ENCODE peak calls at places on chromosomes 1 and 21, in seven cellular contexts. One of them, this sample, is unnamed.
A peak's percentile ranks its signal among the peaks of the same experiment; 100 is the strongest.

GRCh38 chr1:23194119-23194984 is 22.9 kb downstream of the HTR1D start:
- DNase-seq in tibial nerve: no peak
- DNase-seq in fibroblast of mammary gland: peak; percentile 91
- DNase-seq in upper lobe of right lung: no peak
- DNase-seq in Calu3: no peak
- DNase-seq in activated B cell treated with CpG ODN at 0.5 μM for 24 hours: no peak
- DNase-seq in fibroblast of lung: peak; percentile 98
- DNase-seq in this sample: no peak

GRCh38 chr1:58971629-58972140 is 187.8 kb upstream of the JUN start:
- DNase-seq in tibial nerve: no peak
- DNase-seq in fibroblast of mammary gland: peak; percentile 53
- DNase-seq in upper lobe of right lung: no peak
- DNase-seq in Calu3: no peak
- DNase-seq in activated B cell treated with CpG ODN at 0.5 μM for 24 hours: no peak
- DNase-seq in fibroblast of lung: no peak
- DNase-seq in this sample: no peak

GRCh38 chr1:47175227-47175934 is 14.5 kb downstream of the PDZK1IP1 start:
- DNase-seq in tibial nerve: no peak
- DNase-seq in fibroblast of mammary gland: peak; percentile 58
- DNase-seq in upper lobe of right lung: peak; percentile 61
- DNase-seq in Calu3: peak; percentile 78
- DNase-seq in activated B cell treated with CpG ODN at 0.5 μM for 24 hours: no peak
- DNase-seq in fibroblast of lung: peak; percentile 37
- DNase-seq in this sample: peak; percentile 43

GRCh38 chr1:58968360-58968952 is 184.6 kb upstream of the JUN start:
- DNase-seq in tibial nerve: peak; percentile 62
- DNase-seq in fibroblast of mammary gland: peak; percentile 72
- DNase-seq in upper lobe of right lung: no peak
- DNase-seq in Calu3: no peak
- DNase-seq in activated B cell treated with CpG ODN at 0.5 μM for 24 hours: peak; percentile 46
- DNase-seq in fibroblast of lung: peak; percentile 48
- DNase-seq in this sample: no peak

GRCh38 chr1:245895455-245895959 is 611.6 kb downstream of the SMYD3 start:
- DNase-seq in tibial nerve: no peak
- DNase-seq in fibroblast of mammary gland: no peak
- DNase-seq in upper lobe of right lung: no peak
- DNase-seq in Calu3: no peak
- DNase-seq in activated B cell treated with CpG ODN at 0.5 μM for 24 hours: no peak
- DNase-seq in fibroblast of lung: no peak
- DNase-seq in this sample: no peak

GRCh38 chr1:229094476-229095311 is 176.2 kb upstream of the RAB4A start:
- DNase-seq in tibial nerve: peak; percentile 28
- DNase-seq in fibroblast of mammary gland: peak; percentile 53
- DNase-seq in upper lobe of right lung: no peak
- DNase-seq in Calu3: no peak
- DNase-seq in activated B cell treated with CpG ODN at 0.5 μM for 24 hours: no peak
- DNase-seq in fibroblast of lung: peak; percentile 50
- DNase-seq in this sample: no peak

GRCh38 chr1:243890576-243890975 is 40.5 kb upstream of the AKT3 start:
- DNase-seq in tibial nerve: no peak
- DNase-seq in fibroblast of mammary gland: peak; percentile 94
- DNase-seq in upper lobe of right lung: no peak
- DNase-seq in Calu3: no peak
- DNase-seq in activated B cell treated with CpG ODN at 0.5 μM for 24 hours: no peak
- DNase-seq in fibroblast of lung: peak; percentile 78
- DNase-seq in this sample: no peak

GRCh38 chr1:248758352-248758751 is 2.8 kb upstream of the LYPD8 start:
- DNase-seq in tibial nerve: no peak
- DNase-seq in fibroblast of mammary gland: no peak
- DNase-seq in upper lobe of right lung: no peak
- DNase-seq in Calu3: no peak
- DNase-seq in activated B cell treated with CpG ODN at 0.5 μM for 24 hours: no peak
- DNase-seq in fibroblast of lung: no peak
- DNase-seq in this sample: no peak

GRCh38 chr1:106952766-106953165 is 103.7 kb upstream of the PRMT6 start:
- DNase-seq in tibial nerve: no peak
- DNase-seq in fibroblast of mammary gland: peak; percentile 60
- DNase-seq in upper lobe of right lung: no peak
- DNase-seq in Calu3: no peak
- DNase-seq in activated B cell treated with CpG ODN at 0.5 μM for 24 hours: no peak
- DNase-seq in fibroblast of lung: peak; percentile 46
- DNase-seq in this sample: no peak

GRCh38 chr1:163068716-163069115 is 445 bp upstream of the RGS4 start:
- DNase-seq in tibial nerve: no peak
- DNase-seq in fibroblast of mammary gland: peak; percentile 46
- DNase-seq in upper lobe of right lung: no peak
- DNase-seq in Calu3: no peak
- DNase-seq in activated B cell treated with CpG ODN at 0.5 μM for 24 hours: no peak
- DNase-seq in fibroblast of lung: peak; percentile 60
- DNase-seq in this sample: no peak

GRCh38 chr1:111669268-111669667 is 49.7 kb downstream of the RAP1A start:
- DNase-seq in tibial nerve: no peak
- DNase-seq in fibroblast of mammary gland: no peak
- DNase-seq in upper lobe of right lung: no peak
- DNase-seq in Calu3: no peak
- DNase-seq in activated B cell treated with CpG ODN at 0.5 μM for 24 hours: no peak
- DNase-seq in fibroblast of lung: peak; percentile 25
- DNase-seq in this sample: no peak

GRCh38 chr1:226606311-226607267 is 58.0 kb downstream of the STUM start:
- DNase-seq in tibial nerve: no peak
- DNase-seq in fibroblast of mammary gland: peak; percentile 29
- DNase-seq in upper lobe of right lung: no peak
- DNase-seq in Calu3: no peak
- DNase-seq in activated B cell treated with CpG ODN at 0.5 μM for 24 hours: no peak
- DNase-seq in fibroblast of lung: no peak
- DNase-seq in this sample: no peak

GRCh38 chr1:94031591-94031990 is 89.4 kb downstream of the ABCA4 start:
- DNase-seq in tibial nerve: no peak
- DNase-seq in fibroblast of mammary gland: no peak
- DNase-seq in upper lobe of right lung: no peak
- DNase-seq in Calu3: no peak
- DNase-seq in activated B cell treated with CpG ODN at 0.5 μM for 24 hours: no peak
- DNase-seq in fibroblast of lung: no peak
- DNase-seq in this sample: no peak

GRCh38 chr1:32900956-32901822 is at the start of gene TMEM54:
- DNase-seq in tibial nerve: no peak
- DNase-seq in fibroblast of mammary gland: peak; percentile 18
- DNase-seq in upper lobe of right lung: peak; percentile 87
- DNase-seq in Calu3: peak; percentile 87
- DNase-seq in activated B cell treated with CpG ODN at 0.5 μM for 24 hours: no peak
- DNase-seq in fibroblast of lung: peak; percentile 26
- DNase-seq in this sample: peak; percentile 50

GRCh38 chr1:92899780-92900179 is 61.5 kb downstream of the DIPK1A start:
- DNase-seq in tibial nerve: no peak
- DNase-seq in fibroblast of mammary gland: no peak
- DNase-seq in upper lobe of right lung: no peak
- DNase-seq in Calu3: no peak
- DNase-seq in activated B cell treated with CpG ODN at 0.5 μM for 24 hours: no peak
- DNase-seq in fibroblast of lung: no peak
- DNase-seq in this sample: no peak

GRCh38 chr1:17757426-17757825 is 2.3 kb downstream of the ACTL8 start:
- DNase-seq in tibial nerve: no peak
- DNase-seq in fibroblast of mammary gland: no peak
- DNase-seq in upper lobe of right lung: no peak
- DNase-seq in Calu3: no peak
- DNase-seq in activated B cell treated with CpG ODN at 0.5 μM for 24 hours: no peak
- DNase-seq in fibroblast of lung: no peak
- DNase-seq in this sample: no peak

GRCh38 chr21:41491412-41491811 is 16.5 kb downstream of the TMPRSS2 start:
- DNase-seq in tibial nerve: no peak
- DNase-seq in fibroblast of mammary gland: no peak
- DNase-seq in upper lobe of right lung: no peak
- DNase-seq in Calu3: no peak
- DNase-seq in activated B cell treated with CpG ODN at 0.5 μM for 24 hours: no peak
- DNase-seq in fibroblast of lung: no peak
- DNase-seq in this sample: no peak

GRCh38 chr1:164440222-164440621 is 118.8 kb upstream of the PBX1 start:
- DNase-seq in tibial nerve: no peak
- DNase-seq in fibroblast of mammary gland: peak; percentile 24
- DNase-seq in upper lobe of right lung: no peak
- DNase-seq in Calu3: peak; percentile 11
- DNase-seq in activated B cell treated with CpG ODN at 0.5 μM for 24 hours: no peak
- DNase-seq in fibroblast of lung: peak; percentile 11
- DNase-seq in this sample: no peak

GRCh38 chr1:22313321-22313720 is 138.3 kb upstream of the ZBTB40 start:
- DNase-seq in tibial nerve: no peak
- DNase-seq in fibroblast of mammary gland: no peak
- DNase-seq in upper lobe of right lung: no peak
- DNase-seq in Calu3: no peak
- DNase-seq in activated B cell treated with CpG ODN at 0.5 μM for 24 hours: no peak
- DNase-seq in fibroblast of lung: no peak
- DNase-seq in this sample: no peak

GRCh38 chr1:53634571-53634979 is 104.4 kb downstream of the GLIS1 start:
- DNase-seq in tibial nerve: no peak
- DNase-seq in fibroblast of mammary gland: no peak
- DNase-seq in upper lobe of right lung: peak; percentile 42
- DNase-seq in Calu3: no peak
- DNase-seq in activated B cell treated with CpG ODN at 0.5 μM for 24 hours: no peak
- DNase-seq in fibroblast of lung: no peak
- DNase-seq in this sample: no peak

GRCh38 chr1:33140153-33141149 is 41.4 kb downstream of the TRIM62 start:
- DNase-seq in tibial nerve: no peak
- DNase-seq in fibroblast of mammary gland: peak; percentile 25
- DNase-seq in upper lobe of right lung: no peak
- DNase-seq in Calu3: no peak
- DNase-seq in activated B cell treated with CpG ODN at 0.5 μM for 24 hours: no peak
- DNase-seq in fibroblast of lung: peak; percentile 39
- DNase-seq in this sample: no peak

GRCh38 chr1:164765557-164765956 is 206.6 kb downstream of the PBX1 start:
- DNase-seq in tibial nerve: no peak
- DNase-seq in fibroblast of mammary gland: peak; percentile 95
- DNase-seq in upper lobe of right lung: no peak
- DNase-seq in Calu3: no peak
- DNase-seq in activated B cell treated with CpG ODN at 0.5 μM for 24 hours: no peak
- DNase-seq in fibroblast of lung: peak; percentile 96
- DNase-seq in this sample: no peak

GRCh38 chr21:44714905-44715304 is 3.5 kb upstream of the TSPEAR start:
- DNase-seq in tibial nerve: no peak
- DNase-seq in fibroblast of mammary gland: no peak
- DNase-seq in upper lobe of right lung: no peak
- DNase-seq in Calu3: no peak
- DNase-seq in activated B cell treated with CpG ODN at 0.5 μM for 24 hours: no peak
- DNase-seq in fibroblast of lung: no peak
- DNase-seq in this sample: no peak

GRCh38 chr21:42496120-42496838 is at the start of gene RSPH1:
- DNase-seq in tibial nerve: peak; percentile 99
- DNase-seq in fibroblast of mammary gland: peak; percentile 94
- DNase-seq in upper lobe of right lung: peak; percentile 100
- DNase-seq in Calu3: peak; percentile 98
- DNase-seq in activated B cell treated with CpG ODN at 0.5 μM for 24 hours: peak; percentile 99
- DNase-seq in fibroblast of lung: peak; percentile 96
- DNase-seq in this sample: peak; percentile 100
- TF ChIP-seq CTCF in tibial nerve: no peak
- TF ChIP-seq CTCF in fibroblast of mammary gland: no peak
- TF ChIP-seq CTCF in upper lobe of right lung: no peak
- TF ChIP-seq CTCF in Calu3: no peak
- TF ChIP-seq CTCF in activated B cell treated with CpG ODN at 0.5 μM for 24 hours: no peak
- TF ChIP-seq CTCF in fibroblast of lung: no peak
- TF ChIP-seq CTCF in this sample: no peak

DNA sequence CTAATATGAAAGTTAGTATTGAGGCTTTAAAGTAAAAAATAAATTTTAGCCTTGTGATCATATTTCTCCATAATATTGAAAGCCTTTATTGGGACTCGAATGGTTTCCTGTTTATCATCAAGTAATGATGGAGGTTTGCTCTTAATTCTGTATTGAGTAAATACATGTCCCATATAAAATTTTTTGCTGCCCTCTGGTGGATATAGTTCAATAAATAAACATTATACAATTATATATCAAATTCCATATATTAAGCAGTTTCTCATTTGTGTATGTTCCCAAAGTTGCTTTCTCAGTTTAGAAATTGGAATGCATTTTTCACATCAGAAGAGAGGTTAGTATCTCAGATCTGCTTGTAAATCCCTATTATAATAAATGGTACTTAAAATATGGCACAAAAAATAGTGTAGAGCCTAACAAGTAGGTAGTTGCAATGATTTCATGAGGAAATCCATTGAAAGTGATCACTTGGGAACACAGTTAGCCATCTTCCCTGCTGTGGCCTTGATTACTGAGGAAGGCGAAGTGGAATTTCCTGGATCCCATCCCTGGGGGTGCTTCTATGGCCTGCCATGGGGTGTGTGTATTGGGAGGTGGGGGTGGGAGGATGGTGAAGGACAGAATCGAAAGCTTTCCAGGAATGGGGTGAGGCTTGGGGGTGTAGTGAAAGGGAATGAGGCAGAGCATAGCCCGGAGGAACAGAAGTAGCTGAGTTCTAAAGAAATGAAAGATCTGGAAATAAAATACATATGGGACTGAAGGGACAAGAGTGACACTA is 84.1 kb upstream of the C21orf91 start:
- DNase-seq in tibial nerve: no peak
- DNase-seq in fibroblast of mammary gland: peak; percentile 55
- DNase-seq in upper lobe of right lung: no peak
- DNase-seq in Calu3: no peak
- DNase-seq in activated B cell treated with CpG ODN at 0.5 μM for 24 hours: no peak
- DNase-seq in fibroblast of lung: peak; percentile 25
- DNase-seq in this sample: no peak
- TF ChIP-seq CTCF in tibial nerve: no peak
- TF ChIP-seq CTCF in fibroblast of mammary gland: no peak
- TF ChIP-seq CTCF in upper lobe of right lung: peak; percentile 43
- TF ChIP-seq CTCF in Calu3: no peak
- TF ChIP-seq CTCF in activated B cell treated with CpG ODN at 0.5 μM for 24 hours: no peak
- TF ChIP-seq CTCF in fibroblast of lung: no peak
- TF ChIP-seq CTCF in this sample: peak; percentile 24

GRCh38 chr1:35112668-35113067 is 33.5 kb downstream of the ZMYM1 start:
- DNase-seq in tibial nerve: no peak
- DNase-seq in fibroblast of mammary gland: peak; percentile 12
- DNase-seq in upper lobe of right lung: no peak
- DNase-seq in Calu3: no peak
- DNase-seq in activated B cell treated with CpG ODN at 0.5 μM for 24 hours: no peak
- DNase-seq in fibroblast of lung: peak; percentile 2
- DNase-seq in this sample: no peak
- TF ChIP-seq CTCF in tibial nerve: no peak
- TF ChIP-seq CTCF in fibroblast of mammary gland: peak; percentile 20
- TF ChIP-seq CTCF in upper lobe of right lung: no peak
- TF ChIP-seq CTCF in Calu3: no peak
- TF ChIP-seq CTCF in activated B cell treated with CpG ODN at 0.5 μM for 24 hours: no peak
- TF ChIP-seq CTCF in fibroblast of lung: no peak
- TF ChIP-seq CTCF in this sample: peak; percentile 29

DNA sequence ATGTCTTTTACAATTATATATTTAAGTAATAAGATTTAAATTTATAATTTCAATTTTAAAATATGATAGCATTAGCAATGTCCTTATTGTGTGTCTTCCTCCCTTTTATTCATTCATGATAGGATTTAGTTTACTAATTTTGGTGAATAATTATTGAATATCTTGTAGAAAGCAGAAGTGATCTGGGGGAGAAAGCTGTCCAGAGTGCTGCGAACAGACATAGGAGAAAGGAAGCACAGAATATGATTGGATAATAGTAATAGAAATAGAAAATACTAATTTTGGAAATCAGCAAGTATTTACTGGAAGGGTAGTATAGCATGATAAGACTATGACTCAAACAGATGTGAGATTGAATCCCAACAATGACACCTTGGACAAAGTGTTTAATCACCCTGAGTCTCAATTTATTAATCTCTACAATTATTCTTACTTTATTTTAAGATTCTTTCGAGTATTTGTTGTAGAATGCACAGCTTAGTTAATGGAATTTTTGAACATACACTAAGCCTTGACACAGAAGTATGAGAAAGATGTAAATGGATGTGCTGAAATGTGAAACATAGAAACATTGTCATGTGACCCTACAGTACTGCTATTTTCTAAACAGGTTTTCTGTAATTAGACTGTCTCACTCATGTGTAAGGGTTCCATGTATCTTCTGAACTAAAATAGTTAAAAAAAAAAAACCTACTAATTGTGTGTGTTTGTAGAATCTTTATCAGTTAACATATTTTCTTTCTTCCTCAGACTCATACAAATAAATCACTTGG is 7.9 kb downstream of the SH3GLB1 start:
- DNase-seq in tibial nerve: no peak
- DNase-seq in fibroblast of mammary gland: no peak
- DNase-seq in upper lobe of right lung: no peak
- DNase-seq in Calu3: no peak
- DNase-seq in activated B cell treated with CpG ODN at 0.5 μM for 24 hours: no peak
- DNase-seq in fibroblast of lung: no peak
- DNase-seq in this sample: no peak
- TF ChIP-seq CTCF in tibial nerve: no peak
- TF ChIP-seq CTCF in fibroblast of mammary gland: no peak
- TF ChIP-seq CTCF in upper lobe of right lung: no peak
- TF ChIP-seq CTCF in Calu3: no peak
- TF ChIP-seq CTCF in activated B cell treated with CpG ODN at 0.5 μM for 24 hours: no peak
- TF ChIP-seq CTCF in fibroblast of lung: no peak
- TF ChIP-seq CTCF in this sample: no peak